ENCODE peak calls at places on chromosomes 12 and 14, in six cellular contexts. One of them, this sample, is unnamed.

GRCh38 chr12:76028649-76029277 is 2.8 kb downstream of the PHLDA1 start:
- DNase-seq in GM23338: no peak
- DNase-seq in lung: no peak
- DNase-seq in heart right ventricle: no peak
- DNase-seq in MM.1S: no peak
- DNase-seq in uterus: no peak
- DNase-seq in this sample: no peak

GRCh38 chr12:53978477-53979356 is 4.0 kb upstream of the HOTAIR start:
- DNase-seq in MM.1S: no peak
- DNase-seq in GM23338: peak; percentile 58
- DNase-seq in lung: no peak
- DNase-seq in uterus: no peak
- DNase-seq in heart right ventricle: no peak
- DNase-seq in this sample: no peak

GRCh38 chr14:99624971-99625370 is 20.0 kb upstream of the HHIPL1 start:
- DNase-seq in uterus: no peak
- DNase-seq in lung: no peak
- DNase-seq in MM.1S: no peak
- DNase-seq in heart right ventricle: no peak
- DNase-seq in GM23338: no peak
- DNase-seq in this sample: no peak

GRCh38 chr14:60090864-60091519 is 731 bp upstream of the PCNX4 start:
- DNase-seq in heart right ventricle: peak; percentile 66
- DNase-seq in GM23338: peak; percentile 32
- DNase-seq in MM.1S: peak; percentile 20
- DNase-seq in uterus: peak; percentile 66
- DNase-seq in lung: peak; percentile 66
- DNase-seq in this sample: no peak

GRCh38 chr12:54394281-54394719 is 9.8 kb upstream of the ZNF385A start:
- DNase-seq in heart right ventricle: no peak
- DNase-seq in uterus: peak; percentile 55
- DNase-seq in lung: peak; percentile 64
- DNase-seq in MM.1S: peak; percentile 47
- DNase-seq in GM23338: peak; percentile 96
- DNase-seq in this sample: no peak

GRCh38 chr14:39203659-39204606 is 28.9 kb downstream of the PNN start:
- DNase-seq in heart right ventricle: no peak
- DNase-seq in uterus: no peak
- DNase-seq in GM23338: no peak
- DNase-seq in MM.1S: no peak
- DNase-seq in lung: no peak
- DNase-seq in this sample: no peak

GRCh38 chr14:104893435-104894207 is 28.6 kb downstream of the CEP170B start:
- DNase-seq in MM.1S: peak; percentile 81
- DNase-seq in uterus: peak; percentile 16
- DNase-seq in heart right ventricle: peak; percentile 8
- DNase-seq in GM23338: no peak
- DNase-seq in lung: no peak
- DNase-seq in this sample: no peak

GRCh38 chr14:75539165-75539561 is 16.9 kb downstream of the BATF start:
- DNase-seq in MM.1S: no peak
- DNase-seq in uterus: no peak
- DNase-seq in GM23338: no peak
- DNase-seq in lung: no peak
- DNase-seq in heart right ventricle: no peak
- DNase-seq in this sample: no peak

GRCh38 chr12:108806921-108807320 is 50.5 kb downstream of the SSH1 start:
- DNase-seq in uterus: no peak
- DNase-seq in lung: no peak
- DNase-seq in GM23338: no peak
- DNase-seq in MM.1S: no peak
- DNase-seq in heart right ventricle: no peak
- DNase-seq in this sample: no peak

GRCh38 chr14:93091666-93092065 is 24.1 kb downstream of the ITPK1 start:
- DNase-seq in GM23338: no peak
- DNase-seq in uterus: no peak
- DNase-seq in lung: no peak
- DNase-seq in MM.1S: no peak
- DNase-seq in heart right ventricle: no peak
- DNase-seq in this sample: no peak

GRCh38 chr12:115146453-115146852 is 462.5 kb upstream of the TBX3 start:
- DNase-seq in uterus: no peak
- DNase-seq in GM23338: no peak
- DNase-seq in MM.1S: no peak
- DNase-seq in heart right ventricle: no peak
- DNase-seq in lung: no peak
- DNase-seq in this sample: no peak

GRCh38 chr12:98532687-98533304 is 17.4 kb downstream of the TMPO start:
- DNase-seq in heart right ventricle: no peak
- DNase-seq in GM23338: peak; percentile 85
- DNase-seq in lung: no peak
- DNase-seq in MM.1S: peak; percentile 31
- DNase-seq in uterus: no peak
- DNase-seq in this sample: no peak

GRCh38 chr12:47858511-47859266 is 39.0 kb upstream of the HDAC7 start:
- DNase-seq in lung: no peak
- DNase-seq in GM23338: no peak
- DNase-seq in uterus: no peak
- DNase-seq in heart right ventricle: no peak
- DNase-seq in MM.1S: no peak
- DNase-seq in this sample: no peak

GRCh38 chr14:92121207-92121669 is 268 bp downstream of the NDUFB1 start:
- DNase-seq in lung: peak; percentile 50
- DNase-seq in MM.1S: peak; percentile 28
- DNase-seq in uterus: peak; percentile 44
- DNase-seq in GM23338: peak; percentile 56
- DNase-seq in heart right ventricle: peak; percentile 72
- DNase-seq in this sample: no peak

GRCh38 chr12:104551313-104551931 is 94.7 kb downstream of the CHST11 start:
- DNase-seq in MM.1S: no peak
- DNase-seq in lung: no peak
- DNase-seq in GM23338: no peak
- DNase-seq in heart right ventricle: no peak
- DNase-seq in uterus: no peak
- DNase-seq in this sample: no peak

GRCh38 chr12:120984351-120984898 is 6.1 kb downstream of the HNF1A start:
- DNase-seq in lung: no peak
- DNase-seq in uterus: no peak
- DNase-seq in GM23338: peak; percentile 26
- DNase-seq in heart right ventricle: no peak
- DNase-seq in MM.1S: no peak
- DNase-seq in this sample: no peak

GRCh38 chr12:106179086-106179485 is 40.3 kb upstream of the NUAK1 start:
- DNase-seq in heart right ventricle: peak; percentile 44
- DNase-seq in MM.1S: no peak
- DNase-seq in lung: no peak
- DNase-seq in uterus: peak; percentile 76
- DNase-seq in GM23338: no peak
- DNase-seq in this sample: no peak

GRCh38 chr12:122172262-122172939 is 1.6 kb downstream of the IL31 start:
- DNase-seq in MM.1S: no peak
- DNase-seq in lung: no peak
- DNase-seq in GM23338: no peak
- DNase-seq in uterus: no peak
- DNase-seq in heart right ventricle: no peak
- DNase-seq in this sample: no peak
- H3K27ac ChIP-seq in MM.1S: no peak overlapping the region
- H3K27ac ChIP-seq in lung: no peak overlapping the region
- H3K27ac ChIP-seq in GM23338: no peak overlapping the region
- H3K27ac ChIP-seq in uterus: no peak overlapping the region
- H3K27ac ChIP-seq in heart right ventricle: no peak overlapping the region
- H3K27ac ChIP-seq in this sample: no peak overlapping the region

GRCh38 chr14:68510951-68511726 is 281.7 kb downstream of the ZFP36L1 start:
- DNase-seq in heart right ventricle: no peak
- DNase-seq in lung: no peak
- DNase-seq in MM.1S: no peak
- DNase-seq in uterus: peak; percentile 67
- DNase-seq in GM23338: no peak
- DNase-seq in this sample: no peak
- TF ChIP-seq CTCF in heart right ventricle: no peak
- TF ChIP-seq CTCF in lung: no peak
- TF ChIP-seq CTCF in MM.1S: no peak
- TF ChIP-seq CTCF in uterus: no peak
- TF ChIP-seq CTCF in GM23338: no peak
- TF ChIP-seq CTCF in this sample: no peak

GRCh38 chr12:122199484-122200355 is 3.8 kb upstream of the B3GNT4 start:
- DNase-seq in heart right ventricle: no peak
- DNase-seq in uterus: no peak
- DNase-seq in lung: no peak
- DNase-seq in GM23338: no peak
- DNase-seq in MM.1S: no peak
- DNase-seq in this sample: no peak
- H3K4me1 ChIP-seq in heart right ventricle: peaks cover 9% of the 10 kb centered on the region
- H3K4me1 ChIP-seq in uterus: peaks cover 12% of the 10 kb centered on the region
- H3K4me1 ChIP-seq in lung: no peaks in the 10 kb centered on the region
- H3K4me1 ChIP-seq in GM23338: no peaks in the 10 kb centered on the region
- H3K4me1 ChIP-seq in MM.1S: no peaks in the 10 kb centered on the region
- H3K4me1 ChIP-seq in this sample: peaks cover 12% of the 10 kb centered on the region

DNA sequence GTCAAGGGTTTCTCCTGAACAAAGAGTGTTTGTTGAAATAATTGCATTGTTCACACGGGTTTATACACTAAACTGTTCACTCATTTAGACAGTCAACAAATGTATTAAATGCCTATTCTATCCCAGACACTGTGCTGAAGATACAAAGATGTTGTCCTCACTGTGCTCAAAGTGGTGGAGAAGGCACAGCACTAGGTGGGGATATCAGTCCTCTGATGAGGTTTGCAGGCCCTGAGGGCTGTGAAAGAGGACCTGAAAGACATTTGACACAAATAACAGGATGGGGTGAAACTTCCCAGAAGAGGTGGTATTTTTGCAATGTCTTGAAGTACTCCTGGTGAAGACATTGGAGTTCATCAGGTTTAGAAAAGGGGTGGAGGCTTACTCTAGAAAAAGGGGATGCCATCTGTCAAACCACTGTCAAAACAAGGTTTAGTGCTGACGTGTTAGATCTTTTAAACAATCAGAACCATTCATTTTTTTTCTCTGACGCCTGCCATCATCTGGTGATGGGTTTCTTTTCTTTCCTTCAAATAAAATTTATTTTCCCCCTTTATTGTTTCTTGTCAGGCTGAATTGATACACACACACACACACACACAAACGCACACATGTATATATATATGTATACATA is 69.5 kb downstream of the ACSS3 start:
- DNase-seq in MM.1S: no peak
- DNase-seq in heart right ventricle: no peak
- DNase-seq in uterus: no peak
- DNase-seq in GM23338: no peak
- DNase-seq in lung: no peak
- DNase-seq in this sample: no peak
- H3K27ac ChIP-seq in MM.1S: no peak overlapping the region
- H3K27ac ChIP-seq in heart right ventricle: no peak overlapping the region
- H3K27ac ChIP-seq in uterus: no peak overlapping the region
- H3K27ac ChIP-seq in GM23338: no peak overlapping the region
- H3K27ac ChIP-seq in lung: no peak overlapping the region
- H3K27ac ChIP-seq in this sample: no peak overlapping the region

GRCh38 chr14:96225745-96226151 is 21.1 kb downstream of the BDKRB2 start:
- DNase-seq in MM.1S: no peak
- DNase-seq in GM23338: peak; percentile 56
- DNase-seq in heart right ventricle: peak; percentile 36
- DNase-seq in uterus: peak; percentile 44
- DNase-seq in lung: no peak
- DNase-seq in this sample: no peak
- TF ChIP-seq CTCF in MM.1S: no peak
- TF ChIP-seq CTCF in GM23338: peak; percentile 49
- TF ChIP-seq CTCF in heart right ventricle: no peak
- TF ChIP-seq CTCF in uterus: no peak
- TF ChIP-seq CTCF in lung: no peak
- TF ChIP-seq CTCF in this sample: no peak

GRCh38 chr14:69682607-69683263 is 71.3 kb downstream of the SUSD6 start:
- DNase-seq in lung: no peak
- DNase-seq in MM.1S: peak; percentile 26
- DNase-seq in heart right ventricle: no peak
- DNase-seq in uterus: no peak
- DNase-seq in GM23338: no peak
- DNase-seq in this sample: no peak
- H3K4me1 ChIP-seq in lung: peaks cover 30% of the 10 kb centered on the region
- H3K4me1 ChIP-seq in MM.1S: peaks cover 10% of the 10 kb centered on the region
- H3K4me1 ChIP-seq in heart right ventricle: peaks cover 86% of the 10 kb centered on the region
- H3K4me1 ChIP-seq in uterus: peaks cover 6% of the 10 kb centered on the region
- H3K4me1 ChIP-seq in GM23338: no peaks in the 10 kb centered on the region
- H3K4me1 ChIP-seq in this sample: peaks cover 33% of the 10 kb centered on the region

GRCh38 chr12:19000836-19001235 is 128.7 kb upstream of the PLEKHA5 start:
- DNase-seq in heart right ventricle: no peak
- DNase-seq in MM.1S: no peak
- DNase-seq in uterus: no peak
- DNase-seq in lung: no peak
- DNase-seq in GM23338: no peak
- DNase-seq in this sample: no peak
- H3K27ac ChIP-seq in heart right ventricle: no peak overlapping the region
- H3K27ac ChIP-seq in MM.1S: no peak overlapping the region
- H3K27ac ChIP-seq in uterus: no peak overlapping the region
- H3K27ac ChIP-seq in lung: no peak overlapping the region
- H3K27ac ChIP-seq in GM23338: no peak overlapping the region
- H3K27ac ChIP-seq in this sample: no peak overlapping the region

GRCh38 chr14:48490756-48491155 is 815.4 kb upstream of the MDGA2 start:
- DNase-seq in GM23338: no peak
- DNase-seq in lung: no peak
- DNase-seq in MM.1S: no peak
- DNase-seq in heart right ventricle: no peak
- DNase-seq in uterus: no peak
- DNase-seq in this sample: no peak
- TF ChIP-seq CTCF in GM23338: no peak
- TF ChIP-seq CTCF in lung: no peak
- TF ChIP-seq CTCF in MM.1S: no peak
- TF ChIP-seq CTCF in heart right ventricle: no peak
- TF ChIP-seq CTCF in uterus: no peak
- TF ChIP-seq CTCF in this sample: no peak

DNA sequence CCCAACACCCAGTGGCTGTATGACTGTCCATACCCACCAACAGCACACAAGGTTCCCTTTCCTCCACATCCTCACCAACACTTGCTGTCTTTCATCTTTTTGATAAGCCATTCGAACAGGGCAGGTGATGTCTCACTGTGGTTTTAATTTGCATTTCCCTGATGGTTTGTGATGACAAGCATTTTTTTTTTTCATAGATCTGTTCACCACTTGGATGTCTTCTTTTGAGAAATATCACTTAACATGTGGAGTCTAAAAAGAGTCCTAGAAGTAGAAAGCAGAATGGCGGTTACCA is 198.1 kb upstream of the DIO3 start:
- DNase-seq in uterus: no peak
- DNase-seq in MM.1S: no peak
- DNase-seq in heart right ventricle: no peak
- DNase-seq in GM23338: no peak
- DNase-seq in lung: no peak
- DNase-seq in this sample: no peak
- H3K4me1 ChIP-seq in uterus: peaks cover 30% of the 10 kb centered on the region
- H3K4me1 ChIP-seq in MM.1S: no peaks in the 10 kb centered on the region
- H3K4me1 ChIP-seq in heart right ventricle: no peaks in the 10 kb centered on the region
- H3K4me1 ChIP-seq in GM23338: no peaks in the 10 kb centered on the region
- H3K4me1 ChIP-seq in lung: no peaks in the 10 kb centered on the region
- H3K4me1 ChIP-seq in this sample: peaks cover 23% of the 10 kb centered on the region

DNA sequence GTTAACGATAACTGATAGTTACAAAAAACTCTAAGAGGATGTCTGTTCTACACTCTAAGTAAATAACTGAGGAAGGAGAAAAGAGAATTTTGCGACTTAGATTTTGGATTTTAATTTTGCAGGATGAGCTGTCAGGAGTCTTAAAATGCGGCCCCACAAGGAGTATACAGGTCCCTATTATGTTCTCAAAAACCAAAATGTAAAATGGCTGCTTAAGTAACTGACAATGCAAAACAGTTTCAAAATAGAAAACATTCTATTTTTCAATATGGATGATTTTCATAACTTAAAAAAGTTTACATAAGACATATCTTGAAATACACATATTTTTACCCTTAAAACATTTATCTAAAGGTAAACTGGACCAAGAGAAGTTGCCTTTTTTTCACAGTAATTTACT is 2.6 kb downstream of the CD69 start:
- DNase-seq in uterus: no peak
- DNase-seq in lung: no peak
- DNase-seq in GM23338: no peak
- DNase-seq in heart right ventricle: no peak
- DNase-seq in MM.1S: no peak
- DNase-seq in this sample: no peak
- H3K27ac ChIP-seq in uterus: no peak overlapping the region
- H3K27ac ChIP-seq in lung: no peak overlapping the region
- H3K27ac ChIP-seq in GM23338: no peak overlapping the region
- H3K27ac ChIP-seq in heart right ventricle: no peak overlapping the region
- H3K27ac ChIP-seq in MM.1S: no peak overlapping the region
- H3K27ac ChIP-seq in this sample: no peak overlapping the region

This sample was measured in thoracic aorta.